ENCODE peak calls at places on chromosomes 4 and X, in six cellular contexts. L is IMR-90, G is BE2C, Q is cardiac muscle cell, R is endodermal cell, E is left ventricle myocardium inferior. S is an unnamed sample.

GRCh38 chrX:24294619-24295018 is 19.2 kb downstream of the SUPT20HL2 start:
- DNase-seq in L (no peak), E (no peak), Q (peak; percentile 58), G (peak; percentile 49), R (peak; percentile 90), S (no peak)

GRCh38 chr4:42341518-42342026 is 55.7 kb upstream of the SHISA3 start:
- DNase-seq in L (peak; percentile 61), E (no peak), G (no peak), R (no peak), Q (peak; percentile 63), S (no peak)

GRCh38 chrX:9730752-9731151 is 34.9 kb downstream of the GPR143 start:
- DNase-seq in L (no peak), G (no peak), Q (no peak), R (no peak), E (no peak), S (no peak)

GRCh38 chrX:84046403-84046984 is 141.5 kb downstream of the RPS6KA6 start:
- DNase-seq in Q (peak; percentile 46), R (peak; percentile 71), E (no peak), L (peak; percentile 38), G (peak; percentile 20), S (no peak)

GRCh38 chrX:1450381-1451161 is 2.1 kb downstream of the ASMTL start:
- DNase-seq in L (no peak), G (no peak), R (peak; percentile 32), Q (no peak), E (no peak), S (no peak)

GRCh38 chrX:69178592-69178991 is 13.3 kb upstream of the PJA1 start:
- DNase-seq in E (no peak), L (no peak), Q (no peak), R (peak; percentile 23), G (no peak), S (no peak)

GRCh38 chr4:176376032-176376614 is 56.4 kb downstream of the SPCS3 start:
- DNase-seq in L (peak; percentile 53), Q (peak; percentile 49), R (no peak), G (no peak), E (no peak), S (no peak)

GRCh38 chr4:137601924-137602323 is 69.6 kb upstream of the PCDH18 start:
- DNase-seq in G (peak; percentile 8), L (peak; percentile 28), R (no peak), Q (no peak), E (no peak), S (no peak)

GRCh38 chrX:154654925-154655324 is 1.5 kb upstream of the CTAG2 start:
- DNase-seq in E (no peak), G (no peak), Q (no peak), R (no peak), L (no peak), S (no peak)

GRCh38 chr4:174580597-174580996 is 58.3 kb upstream of the HPGD start:
- DNase-seq in L (no peak), E (no peak), R (no peak), Q (peak; percentile 27), G (no peak), S (no peak)

GRCh38 chr4:165476214-165477098 is 97.6 kb downstream of the CPE start:
- DNase-seq in Q (peak; percentile 56), G (no peak), R (no peak), E (no peak), L (peak; percentile 2), S (no peak)

GRCh38 chr4:158314756-158315487 is 104.6 kb downstream of the TMEM144 start:
- DNase-seq in R (no peak), Q (peak; percentile 91), L (peak; percentile 98), E (no peak), G (no peak), S (no peak)

GRCh38 chr4:57234252-57234775 is 124.1 kb upstream of the IGFBP7 start:
- DNase-seq in L (no peak), E (no peak), G (no peak), Q (no peak), R (no peak), S (no peak)

GRCh38 chrX:915427-916234 is 285.0 kb downstream of the SHOX start:
- DNase-seq in G (no peak), R (no peak), Q (no peak), E (no peak), L (no peak), S (no peak)

GRCh38 chr4:28287837-28288236 is 1427.2 kb downstream of the STIM2 start:
- DNase-seq in L (peak; percentile 100), R (no peak), G (no peak), E (no peak), Q (peak; percentile 92), S (no peak)

GRCh38 chrX:64204701-64205440 is 637 bp downstream of the AMER1 start:
- DNase-seq in E (peak; percentile 19), R (peak; percentile 67), Q (peak; percentile 37), L (peak; percentile 19), G (peak; percentile 45), S (peak; percentile 9)

GRCh38 chr4:7768736-7769135 is 170.9 kb downstream of the AFAP1 start:
- DNase-seq in Q (no peak), L (no peak), R (no peak), E (peak; percentile 14), G (no peak), S (no peak)

GRCh38 chr4:183443609-183444148 is 757 bp upstream of the CDKN2AIP start:
- DNase-seq in E (no peak), Q (no peak), R (no peak), L (peak; percentile 52), G (no peak), S (peak; percentile 63)

DNA sequence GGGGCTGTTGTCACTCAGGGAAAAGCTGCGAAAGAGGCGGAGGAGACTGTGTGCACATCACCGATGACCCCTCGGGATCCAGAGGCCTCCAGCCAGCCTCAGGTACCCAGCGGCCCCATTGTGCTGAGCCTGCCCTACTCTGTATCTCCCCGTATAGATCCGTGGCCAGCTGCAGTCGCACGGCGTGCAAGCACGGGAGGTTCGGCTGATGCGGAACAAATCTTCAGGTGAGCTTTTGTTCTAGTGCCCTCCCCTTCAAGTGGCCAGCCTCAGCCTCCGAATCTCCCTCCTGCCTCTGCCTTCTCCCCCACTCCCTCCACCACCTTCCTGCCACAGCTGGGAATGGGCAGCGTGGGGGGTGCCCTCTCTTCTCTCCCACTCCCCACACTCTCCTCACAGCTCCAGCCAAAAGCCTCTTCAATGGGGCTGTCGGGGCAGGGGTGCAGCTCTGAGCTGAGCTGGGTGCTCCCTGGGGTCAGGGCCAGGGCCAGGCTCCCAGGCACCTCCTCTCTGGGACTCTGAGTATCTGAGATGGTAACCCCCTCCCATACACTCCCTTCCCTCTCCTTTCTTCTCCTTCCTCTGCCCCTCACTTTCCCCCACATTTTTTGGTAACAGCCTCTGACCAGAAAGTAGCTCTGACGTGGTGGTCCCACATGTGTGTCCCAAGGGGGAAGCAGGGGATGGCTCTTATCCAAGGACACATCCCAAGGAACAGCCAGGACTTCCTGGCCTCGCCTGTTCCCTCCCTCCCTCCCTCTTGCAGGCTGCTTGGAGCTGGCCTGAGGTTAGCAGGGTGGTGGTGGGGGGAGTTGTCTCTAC is 20.4 kb upstream of the UBA1 start:
- DNase-seq in L (no peak), E (no peak), Q (no peak), R (no peak), G (no peak), S (no peak)
- H3K36me3 ChIP-seq in L (peaks cover 48% of the 10 kb centered on the region), E (peaks cover 38% of the 10 kb centered on the region), Q (no peaks in the 10 kb centered on the region), R (peaks cover 15% of the 10 kb centered on the region), G (peaks cover 53% of the 10 kb centered on the region), S (no peaks in the 10 kb centered on the region)

DNA sequence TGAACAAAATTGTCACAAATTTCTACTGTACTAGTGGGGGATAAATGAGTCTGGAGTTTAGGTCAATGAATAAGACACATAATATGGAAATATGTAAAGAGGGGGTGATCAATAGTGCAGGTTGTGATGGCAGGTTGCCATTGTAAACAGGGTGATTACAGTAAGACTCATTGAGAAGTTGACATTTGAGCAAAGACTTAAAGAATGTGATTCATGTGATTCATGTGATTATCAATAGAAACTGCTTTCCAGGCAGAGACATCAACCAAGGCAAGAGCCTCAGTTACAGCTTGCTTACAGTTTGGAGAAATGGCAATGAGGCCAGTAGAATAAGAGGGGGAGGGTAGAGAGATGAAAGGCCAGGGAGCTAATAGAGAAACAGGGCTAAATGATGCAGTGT is 45.8 kb upstream of the GIMD1 start:
- DNase-seq in E (no peak), Q (no peak), G (no peak), R (no peak), L (no peak), S (no peak)
- TF ChIP-seq CTCF in E (no peak), Q (no peak), G (no peak), R (no peak), L (no peak), S (no peak)

DNA sequence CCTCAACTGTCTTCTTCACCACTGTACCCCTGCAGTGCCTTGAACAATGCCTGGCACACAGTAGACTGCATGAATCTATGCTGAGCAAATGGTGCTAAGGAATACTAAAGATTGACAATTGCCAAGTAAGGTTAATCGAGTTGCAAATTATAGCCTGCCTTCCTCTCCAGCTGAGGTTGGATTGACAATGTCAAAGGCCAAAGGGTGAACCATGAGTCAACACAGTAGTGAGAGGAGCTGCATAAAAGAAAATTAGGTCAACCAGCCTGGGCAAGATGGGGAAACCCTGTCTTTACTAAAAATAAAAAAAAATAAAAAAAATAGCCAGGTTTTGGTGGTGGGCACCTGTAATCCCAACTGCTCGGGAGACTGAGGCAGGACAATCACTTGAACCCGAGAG is 97.1 kb upstream of the BMPR1B start:
- DNase-seq in G (no peak), L (no peak), Q (no peak), R (no peak), E (no peak), S (no peak)
- H3K36me3 ChIP-seq in G (peaks cover 20% of the 10 kb centered on the region), L (peaks cover 5% of the 10 kb centered on the region), Q (peaks cover 87% of the 10 kb centered on the region), R (peaks cover 73% of the 10 kb centered on the region), E (peaks cover 88% of the 10 kb centered on the region), S (no peaks in the 10 kb centered on the region)

GRCh38 chrX:121405826-121406225 is 358.4 kb downstream of the GLUD2 start:
- DNase-seq in R (no peak), G (no peak), L (no peak), Q (no peak), E (no peak), S (no peak)

DNA sequence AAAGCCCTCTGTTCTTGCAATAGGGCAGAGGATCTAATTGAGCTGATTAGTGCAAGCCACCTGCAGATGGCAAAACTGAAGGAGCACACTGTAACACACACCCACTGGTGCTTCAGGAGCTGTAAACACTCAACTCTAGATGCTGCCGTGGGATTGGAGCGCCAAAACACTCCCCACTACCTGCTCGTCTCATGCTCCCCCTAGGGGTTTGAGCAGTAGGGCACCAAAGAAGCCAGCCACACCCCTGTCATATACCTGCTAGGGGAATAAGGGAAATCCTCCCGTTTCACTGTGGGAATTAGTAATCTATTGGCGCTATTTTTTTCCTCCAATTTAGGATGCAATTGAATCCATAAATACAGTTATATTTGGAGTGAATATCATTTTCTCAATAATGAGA is 360.2 kb downstream of the GLUD2 start:
- DNase-seq in R (peak; percentile 52), Q (no peak), E (no peak), L (no peak), G (no peak), S (no peak)
- TF ChIP-seq CTCF in R (peak; percentile 44), Q (no peak), E (no peak), L (no peak), G (no peak), S (no peak)